ENCODE peak calls at places on chromosomes 2 and 18, in six cellular contexts. One of them, this sample, is unnamed.

GRCh38 chr2:235224410-235224809 is 269.4 kb upstream of the AGAP1 start:
- DNase-seq in H54: no peak
- DNase-seq in ovary: no peak
- DNase-seq in stimulated activated CD4-positive, alpha-beta T cell treated with anti-CD3 and anti-CD28 coated beads, Interleukin-4, amount 100 ng/mL, for 1 hour: no peak
- DNase-seq in NCI-H187: no peak
- DNase-seq in nephron progenitor cell: no peak
- DNase-seq in this sample: no peak

GRCh38 chr2:227007940-227008339 is 156.1 kb downstream of the COL4A4 start:
- DNase-seq in NCI-H187: no peak
- DNase-seq in stimulated activated CD4-positive, alpha-beta T cell treated with anti-CD3 and anti-CD28 coated beads, Interleukin-4, amount 100 ng/mL, for 1 hour: no peak
- DNase-seq in ovary: no peak
- DNase-seq in H54: no peak
- DNase-seq in nephron progenitor cell: no peak
- DNase-seq in this sample: no peak

GRCh38 chr2:234587341-234588053 is 90.6 kb upstream of the ARL4C start:
- DNase-seq in stimulated activated CD4-positive, alpha-beta T cell treated with anti-CD3 and anti-CD28 coated beads, Interleukin-4, amount 100 ng/mL, for 1 hour: no peak
- DNase-seq in ovary: no peak
- DNase-seq in NCI-H187: peak
- DNase-seq in nephron progenitor cell: no peak
- DNase-seq in H54: no peak
- DNase-seq in this sample: no peak

GRCh38 chr2:170660406-170660805 is 54.7 kb upstream of the SP5 start:
- DNase-seq in ovary: no peak
- DNase-seq in H54: no peak
- DNase-seq in NCI-H187: no peak
- DNase-seq in stimulated activated CD4-positive, alpha-beta T cell treated with anti-CD3 and anti-CD28 coated beads, Interleukin-4, amount 100 ng/mL, for 1 hour: no peak
- DNase-seq in nephron progenitor cell: no peak
- DNase-seq in this sample: no peak

GRCh38 chr2:150404147-150404546 is 83.3 kb downstream of the RND3 start:
- DNase-seq in NCI-H187: no peak
- DNase-seq in ovary: no peak
- DNase-seq in H54: no peak
- DNase-seq in stimulated activated CD4-positive, alpha-beta T cell treated with anti-CD3 and anti-CD28 coated beads, Interleukin-4, amount 100 ng/mL, for 1 hour: no peak
- DNase-seq in nephron progenitor cell: no peak
- DNase-seq in this sample: no peak

GRCh38 chr18:31819925-31820229 is 59.2 kb upstream of the SLC25A52 start:
- DNase-seq in stimulated activated CD4-positive, alpha-beta T cell treated with anti-CD3 and anti-CD28 coated beads, Interleukin-4, amount 100 ng/mL, for 1 hour: no peak
- DNase-seq in NCI-H187: no peak
- DNase-seq in ovary: no peak
- DNase-seq in nephron progenitor cell: no peak
- DNase-seq in H54: no peak
- DNase-seq in this sample: no peak

GRCh38 chr2:3628800-3629199 is 29.2 kb upstream of the ALLC start:
- DNase-seq in H54: no peak
- DNase-seq in stimulated activated CD4-positive, alpha-beta T cell treated with anti-CD3 and anti-CD28 coated beads, Interleukin-4, amount 100 ng/mL, for 1 hour: no peak
- DNase-seq in ovary: no peak
- DNase-seq in NCI-H187: peak
- DNase-seq in nephron progenitor cell: peak
- DNase-seq in this sample: no peak

GRCh38 chr2:234135750-234136221 is 85.3 kb downstream of the SPP2 start:
- DNase-seq in nephron progenitor cell: peak
- DNase-seq in ovary: no peak
- DNase-seq in NCI-H187: peak
- DNase-seq in H54: peak
- DNase-seq in stimulated activated CD4-positive, alpha-beta T cell treated with anti-CD3 and anti-CD28 coated beads, Interleukin-4, amount 100 ng/mL, for 1 hour: peak
- DNase-seq in this sample: peak

GRCh38 chr18:68837665-68838390 is 39.9 kb downstream of the CCDC102B start:
- DNase-seq in nephron progenitor cell: no peak
- DNase-seq in ovary: no peak
- DNase-seq in H54: no peak
- DNase-seq in stimulated activated CD4-positive, alpha-beta T cell treated with anti-CD3 and anti-CD28 coated beads, Interleukin-4, amount 100 ng/mL, for 1 hour: no peak
- DNase-seq in NCI-H187: no peak
- DNase-seq in this sample: no peak

GRCh38 chr2:121297217-121297830 is 12.3 kb upstream of the TFCP2L1 start:
- DNase-seq in ovary: no peak
- DNase-seq in stimulated activated CD4-positive, alpha-beta T cell treated with anti-CD3 and anti-CD28 coated beads, Interleukin-4, amount 100 ng/mL, for 1 hour: no peak
- DNase-seq in nephron progenitor cell: peak
- DNase-seq in H54: peak
- DNase-seq in NCI-H187: no peak
- DNase-seq in this sample: no peak

GRCh38 chr18:78632111-78632541 is 347.5 kb upstream of the SALL3 start:
- DNase-seq in ovary: no peak
- DNase-seq in stimulated activated CD4-positive, alpha-beta T cell treated with anti-CD3 and anti-CD28 coated beads, Interleukin-4, amount 100 ng/mL, for 1 hour: no peak
- DNase-seq in NCI-H187: no peak
- DNase-seq in H54: no peak
- DNase-seq in nephron progenitor cell: no peak
- DNase-seq in this sample: no peak

GRCh38 chr2:127314193-127314988 is 20.4 kb upstream of the ERCC3 start:
- DNase-seq in nephron progenitor cell: no peak
- DNase-seq in NCI-H187: no peak
- DNase-seq in stimulated activated CD4-positive, alpha-beta T cell treated with anti-CD3 and anti-CD28 coated beads, Interleukin-4, amount 100 ng/mL, for 1 hour: no peak
- DNase-seq in H54: no peak
- DNase-seq in ovary: no peak
- DNase-seq in this sample: no peak

GRCh38 chr18:7977897-7978296 is 410.8 kb downstream of the PTPRM start:
- DNase-seq in ovary: no peak
- DNase-seq in NCI-H187: no peak
- DNase-seq in H54: no peak
- DNase-seq in nephron progenitor cell: no peak
- DNase-seq in stimulated activated CD4-positive, alpha-beta T cell treated with anti-CD3 and anti-CD28 coated beads, Interleukin-4, amount 100 ng/mL, for 1 hour: no peak
- DNase-seq in this sample: no peak

GRCh38 chr2:215367647-215368492 is 56.0 kb downstream of the ATIC start:
- DNase-seq in NCI-H187: no peak
- DNase-seq in stimulated activated CD4-positive, alpha-beta T cell treated with anti-CD3 and anti-CD28 coated beads, Interleukin-4, amount 100 ng/mL, for 1 hour: no peak
- DNase-seq in nephron progenitor cell: no peak
- DNase-seq in H54: peak
- DNase-seq in ovary: no peak
- DNase-seq in this sample: no peak

GRCh38 chr2:229340086-229340760 is 69.1 kb upstream of the PID1 start:
- DNase-seq in ovary: no peak
- DNase-seq in NCI-H187: no peak
- DNase-seq in nephron progenitor cell: no peak
- DNase-seq in stimulated activated CD4-positive, alpha-beta T cell treated with anti-CD3 and anti-CD28 coated beads, Interleukin-4, amount 100 ng/mL, for 1 hour: no peak
- DNase-seq in H54: peak
- DNase-seq in this sample: no peak

GRCh38 chr2:162490052-162490717 is 146.3 kb downstream of the GCA start:
- DNase-seq in NCI-H187: no peak
- DNase-seq in H54: peak
- DNase-seq in nephron progenitor cell: no peak
- DNase-seq in stimulated activated CD4-positive, alpha-beta T cell treated with anti-CD3 and anti-CD28 coated beads, Interleukin-4, amount 100 ng/mL, for 1 hour: no peak
- DNase-seq in ovary: no peak
- DNase-seq in this sample: no peak

GRCh38 chr2:129050116-129050515 is 731.4 kb upstream of the HS6ST1 start:
- DNase-seq in NCI-H187: no peak
- DNase-seq in ovary: no peak
- DNase-seq in H54: no peak
- DNase-seq in nephron progenitor cell: no peak
- DNase-seq in stimulated activated CD4-positive, alpha-beta T cell treated with anti-CD3 and anti-CD28 coated beads, Interleukin-4, amount 100 ng/mL, for 1 hour: no peak
- DNase-seq in this sample: no peak

GRCh38 chr18:45250479-45250878 is 364.8 kb upstream of the SLC14A2 start:
- DNase-seq in stimulated activated CD4-positive, alpha-beta T cell treated with anti-CD3 and anti-CD28 coated beads, Interleukin-4, amount 100 ng/mL, for 1 hour: no peak
- DNase-seq in ovary: no peak
- DNase-seq in H54: no peak
- DNase-seq in nephron progenitor cell: no peak
- DNase-seq in NCI-H187: no peak
- DNase-seq in this sample: no peak

GRCh38 chr2:101012706-101013181 is 10.7 kb downstream of the RPL31 start:
- DNase-seq in NCI-H187: no peak
- DNase-seq in stimulated activated CD4-positive, alpha-beta T cell treated with anti-CD3 and anti-CD28 coated beads, Interleukin-4, amount 100 ng/mL, for 1 hour: no peak
- DNase-seq in H54: no peak
- DNase-seq in nephron progenitor cell: peak
- DNase-seq in ovary: no peak
- DNase-seq in this sample: no peak

GRCh38 chr2:13650586-13651180 is 933.9 kb downstream of the TRIB2 start:
- DNase-seq in H54: no peak
- DNase-seq in stimulated activated CD4-positive, alpha-beta T cell treated with anti-CD3 and anti-CD28 coated beads, Interleukin-4, amount 100 ng/mL, for 1 hour: no peak
- DNase-seq in ovary: no peak
- DNase-seq in NCI-H187: no peak
- DNase-seq in nephron progenitor cell: no peak
- DNase-seq in this sample: no peak

GRCh38 chr2:102581911-102582310 is 37.4 kb upstream of the SLC9A2 start:
- DNase-seq in nephron progenitor cell: no peak
- DNase-seq in NCI-H187: no peak
- DNase-seq in H54: no peak
- DNase-seq in ovary: no peak
- DNase-seq in stimulated activated CD4-positive, alpha-beta T cell treated with anti-CD3 and anti-CD28 coated beads, Interleukin-4, amount 100 ng/mL, for 1 hour: no peak
- DNase-seq in this sample: no peak

GRCh38 chr18:23737578-23737977 is 48.3 kb downstream of the LAMA3 start:
- DNase-seq in stimulated activated CD4-positive, alpha-beta T cell treated with anti-CD3 and anti-CD28 coated beads, Interleukin-4, amount 100 ng/mL, for 1 hour: no peak
- DNase-seq in nephron progenitor cell: no peak
- DNase-seq in ovary: no peak
- DNase-seq in NCI-H187: no peak
- DNase-seq in H54: no peak
- DNase-seq in this sample: no peak

GRCh38 chr2:38666578-38666926 is 638 bp downstream of the GALM start:
- DNase-seq in ovary: no peak
- DNase-seq in H54: no peak
- DNase-seq in nephron progenitor cell: no peak
- DNase-seq in stimulated activated CD4-positive, alpha-beta T cell treated with anti-CD3 and anti-CD28 coated beads, Interleukin-4, amount 100 ng/mL, for 1 hour: no peak
- DNase-seq in NCI-H187: no peak
- DNase-seq in this sample: no peak

GRCh38 chr2:1736045-1736444 is 8.3 kb downstream of the PXDN start:
- DNase-seq in H54: no peak
- DNase-seq in NCI-H187: no peak
- DNase-seq in nephron progenitor cell: no peak
- DNase-seq in ovary: no peak
- DNase-seq in stimulated activated CD4-positive, alpha-beta T cell treated with anti-CD3 and anti-CD28 coated beads, Interleukin-4, amount 100 ng/mL, for 1 hour: no peak
- DNase-seq in this sample: no peak

GRCh38 chr18:8365006-8365405 is 244.2 kb upstream of the RAB12 start:
- DNase-seq in ovary: no peak
- DNase-seq in stimulated activated CD4-positive, alpha-beta T cell treated with anti-CD3 and anti-CD28 coated beads, Interleukin-4, amount 100 ng/mL, for 1 hour: no peak
- DNase-seq in NCI-H187: no peak
- DNase-seq in H54: no peak
- DNase-seq in nephron progenitor cell: no peak
- DNase-seq in this sample: no peak

GRCh38 chr2:105361132-105361889 is 24.0 kb downstream of the C2orf49 start:
- DNase-seq in stimulated activated CD4-positive, alpha-beta T cell treated with anti-CD3 and anti-CD28 coated beads, Interleukin-4, amount 100 ng/mL, for 1 hour: peak
- DNase-seq in nephron progenitor cell: no peak
- DNase-seq in ovary: no peak
- DNase-seq in NCI-H187: no peak
- DNase-seq in H54: no peak
- DNase-seq in this sample: no peak

GRCh38 chr2:101120124-101120996 is 30.8 kb downstream of the TBC1D8 start:
- DNase-seq in stimulated activated CD4-positive, alpha-beta T cell treated with anti-CD3 and anti-CD28 coated beads, Interleukin-4, amount 100 ng/mL, for 1 hour: no peak
- DNase-seq in nephron progenitor cell: no peak
- DNase-seq in H54: no peak
- DNase-seq in NCI-H187: no peak
- DNase-seq in ovary: no peak
- DNase-seq in this sample: peak

GRCh38 chr18:12606592-12607315 is 51.2 kb downstream of the SPIRE1 start:
- DNase-seq in H54: no peak
- DNase-seq in stimulated activated CD4-positive, alpha-beta T cell treated with anti-CD3 and anti-CD28 coated beads, Interleukin-4, amount 100 ng/mL, for 1 hour: no peak
- DNase-seq in ovary: no peak
- DNase-seq in NCI-H187: no peak
- DNase-seq in nephron progenitor cell: no peak
- DNase-seq in this sample: no peak

GRCh38 chr18:58315739-58316215 is 271.8 kb downstream of the NEDD4L start:
- DNase-seq in ovary: no peak
- DNase-seq in nephron progenitor cell: no peak
- DNase-seq in NCI-H187: no peak
- DNase-seq in stimulated activated CD4-positive, alpha-beta T cell treated with anti-CD3 and anti-CD28 coated beads, Interleukin-4, amount 100 ng/mL, for 1 hour: no peak
- DNase-seq in H54: peak
- DNase-seq in this sample: peak

GRCh38 chr2:120543899-120544298 is 191.8 kb upstream of the GLI2 start:
- DNase-seq in ovary: no peak
- DNase-seq in H54: no peak
- DNase-seq in nephron progenitor cell: no peak
- DNase-seq in stimulated activated CD4-positive, alpha-beta T cell treated with anti-CD3 and anti-CD28 coated beads, Interleukin-4, amount 100 ng/mL, for 1 hour: no peak
- DNase-seq in NCI-H187: no peak
- DNase-seq in this sample: no peak

GRCh38 chr2:98592565-98592964 is 15.7 kb downstream of the COA5 start:
- DNase-seq in ovary: no peak
- DNase-seq in H54: no peak
- DNase-seq in nephron progenitor cell: no peak
- DNase-seq in stimulated activated CD4-positive, alpha-beta T cell treated with anti-CD3 and anti-CD28 coated beads, Interleukin-4, amount 100 ng/mL, for 1 hour: no peak
- DNase-seq in NCI-H187: no peak
- DNase-seq in this sample: no peak

GRCh38 chr2:6959751-6960150 is 42.5 kb downstream of the RNF144A start:
- DNase-seq in stimulated activated CD4-positive, alpha-beta T cell treated with anti-CD3 and anti-CD28 coated beads, Interleukin-4, amount 100 ng/mL, for 1 hour: no peak
- DNase-seq in nephron progenitor cell: no peak
- DNase-seq in ovary: no peak
- DNase-seq in NCI-H187: no peak
- DNase-seq in H54: no peak
- DNase-seq in this sample: no peak

GRCh38 chr2:96413067-96413722 is 77.6 kb downstream of the NCAPH start:
- DNase-seq in H54: no peak
- DNase-seq in stimulated activated CD4-positive, alpha-beta T cell treated with anti-CD3 and anti-CD28 coated beads, Interleukin-4, amount 100 ng/mL, for 1 hour: no peak
- DNase-seq in nephron progenitor cell: no peak
- DNase-seq in ovary: no peak
- DNase-seq in NCI-H187: no peak
- DNase-seq in this sample: no peak